ENCODE peak calls at places on chromosomes 3 and 15, in six cellular contexts. L is occipital lobe; O is nephron progenitor cell; N is stimulated activated CD8-positive, alpha-beta memory T cell treated with anti-CD3 and anti-CD28 coated beads, Interleukin-15, amount 100 ng/mL, for 4 hours; T is HFFc6; B is HEK293T. Q is an unnamed sample.

GRCh38 chr3:54374214-54374855 is 252.0 kb downstream of the CACNA2D3 start:
- DNase-seq in L (no peak), O (peak; percentile 25), N (no peak), T (no peak), B (peak; percentile 50), Q (peak; percentile 47)

GRCh38 chr3:8984081-8984480 is 20.8 kb upstream of the RAD18 start:
- DNase-seq in L (no peak), O (no peak), N (no peak), T (no peak), B (no peak), Q (no peak)

GRCh38 chr3:108319428-108320053 is 23.2 kb downstream of the HHLA2 start:
- DNase-seq in L (no peak), O (no peak), N (no peak), T (no peak), B (no peak), Q (no peak)

GRCh38 chr3:32577621-32578556 is 7.2 kb upstream of the DYNC1LI1 start:
- DNase-seq in L (peak; percentile 35), O (no peak), N (no peak), T (peak; percentile 16), B (no peak), Q (no peak)

GRCh38 chr3:49021813-49022720 is at the start of gene NDUFAF3:
- DNase-seq in L (peak; percentile 81), O (peak; percentile 97), N (peak; percentile 84), T (peak; percentile 91), B (peak; percentile 85), Q (peak; percentile 97)

GRCh38 chr3:52268036-52268435 is 10.4 kb downstream of the WDR82 start:
- DNase-seq in L (no peak), O (no peak), N (no peak), T (no peak), B (no peak), Q (no peak)

GRCh38 chr3:194682651-194683310 is 2.9 kb upstream of the FAM43A start:
- DNase-seq in L (peak; percentile 70), O (peak; percentile 69), N (peak; percentile 21), T (peak; percentile 88), B (peak; percentile 58), Q (peak; percentile 82)

GRCh38 chr3:197468167-197468566 is 87.6 kb downstream of the BDH1 start:
- DNase-seq in L (no peak), O (no peak), N (no peak), T (no peak), B (no peak), Q (no peak)

GRCh38 chr3:133487920-133488540 is 85.5 kb upstream of the CDV3 start:
- DNase-seq in L (no peak), O (no peak), N (no peak), T (no peak), B (no peak), Q (peak; percentile 46)

GRCh38 chr15:45386420-45386819 is 8.1 kb upstream of the GATM start:
- DNase-seq in L (peak; percentile 23), O (no peak), N (no peak), T (no peak), B (no peak), Q (no peak)

GRCh38 chr3:186821429-186822367 is 15.4 kb upstream of the RFC4 start:
- DNase-seq in L (no peak), O (no peak), N (no peak), T (peak; percentile 77), B (no peak), Q (peak; percentile 63)

GRCh38 chr15:52440414-52440813 is 88.3 kb downstream of the MYO5A start:
- DNase-seq in L (no peak), O (no peak), N (no peak), T (no peak), B (no peak), Q (no peak)

GRCh38 chr3:163924600-163924999 is 1153.7 kb downstream of the SI start:
- DNase-seq in L (no peak), O (no peak), N (no peak), T (no peak), B (no peak), Q (no peak)

GRCh38 chr3:135582800-135583199 is 382.7 kb upstream of the PPP2R3A start:
- DNase-seq in L (no peak), O (no peak), N (no peak), T (no peak), B (no peak), Q (no peak)

GRCh38 chr3:5494913-5495519 is 307.5 kb downstream of the EDEM1 start:
- DNase-seq in L (no peak), O (no peak), N (no peak), T (no peak), B (no peak), Q (no peak)

GRCh38 chr3:77102916-77103769 is 63.2 kb downstream of the ROBO2 start:
- DNase-seq in L (no peak), O (no peak), N (no peak), T (no peak), B (peak; percentile 28), Q (peak; percentile 7)

GRCh38 chr3:70822777-70823176 is 510.3 kb upstream of the MDFIC2 start:
- DNase-seq in L (no peak), O (no peak), N (no peak), T (no peak), B (no peak), Q (no peak)

GRCh38 chr3:135917076-135917475 is 48.5 kb upstream of the PPP2R3A start:
- DNase-seq in L (no peak), O (no peak), N (no peak), T (no peak), B (no peak), Q (no peak)

GRCh38 chr15:98420837-98421236 is 227.5 kb upstream of the IGF1R start:
- DNase-seq in L (no peak), O (no peak), N (no peak), T (no peak), B (no peak), Q (no peak)

GRCh38 chr3:148269816-148270215 is 427.9 kb upstream of the AGTR1 start:
- DNase-seq in L (peak; percentile 1), O (no peak), N (no peak), T (no peak), B (no peak), Q (no peak)

GRCh38 chr3:7581831-7582230 is 720.9 kb downstream of the GRM7 start:
- DNase-seq in L (no peak), O (no peak), N (no peak), T (no peak), B (no peak), Q (no peak)

GRCh38 chr15:91528811-91529210 is 324.7 kb upstream of the SLCO3A1 start:
- DNase-seq in L (no peak), O (no peak), N (no peak), T (no peak), B (no peak), Q (no peak)

GRCh38 chr3:15280853-15281532 is 51.4 kb downstream of the SH3BP5 start:
- DNase-seq in L (no peak), O (no peak), N (no peak), T (no peak), B (no peak), Q (no peak)

GRCh38 chr3:16392733-16393132 is 120.8 kb downstream of the RFTN1 start:
- DNase-seq in L (no peak), O (no peak), N (no peak), T (no peak), B (no peak), Q (no peak)

GRCh38 chr3:139518926-139519842 is 20.4 kb downstream of the RBP1 start:
- DNase-seq in L (no peak), O (no peak), N (no peak), T (no peak), B (no peak), Q (no peak)

GRCh38 chr3:156705761-156706631 is 31.6 kb downstream of the TIPARP start:
- DNase-seq in L (no peak), O (no peak), N (no peak), T (no peak), B (no peak), Q (no peak)

GRCh38 chr3:12294885-12295580 is 6.2 kb downstream of the PPARG start:
- DNase-seq in L (no peak), O (no peak), N (no peak), T (peak; percentile 80), B (no peak), Q (no peak)

GRCh38 chr3:185162634-185163033 is 9.8 kb upstream of the C3orf70 start:
- DNase-seq in L (no peak), O (no peak), N (no peak), T (no peak), B (no peak), Q (no peak)

GRCh38 chr3:29642393-29643033 is 361.6 kb downstream of the RBMS3 start:
- DNase-seq in L (no peak), O (no peak), N (no peak), T (peak; percentile 25), B (peak; percentile 10), Q (no peak)

GRCh38 chr3:90184861-90185260 is 1077.4 kb downstream of the EPHA3 start:
- DNase-seq in L (peak; percentile 19), O (no peak), N (no peak), T (peak; percentile 14), B (no peak), Q (no peak)

GRCh38 chr15:81027200-81027599 is 26.5 kb downstream of the TLNRD1 start:
- DNase-seq in L (no peak), O (no peak), N (no peak), T (peak; percentile 24), B (no peak), Q (no peak)

GRCh38 chr3:162391301-162391700 is 894.7 kb downstream of the OTOL1 start:
- DNase-seq in L (no peak), O (no peak), N (no peak), T (peak; percentile 76), B (no peak), Q (no peak)

GRCh38 chr3:12750223-12750622 is 8.8 kb downstream of the TMEM40 start:
- DNase-seq in L (peak; percentile 6), O (no peak), N (no peak), T (peak; percentile 79), B (no peak), Q (no peak)

GRCh38 chr3:113560845-113561623 is 28.7 kb downstream of the SIDT1 start:
- DNase-seq in L (no peak), O (no peak), N (no peak), T (peak; percentile 23), B (no peak), Q (no peak)

GRCh38 chr15:60592386-60593339 is 113.7 kb upstream of the ICE2 start:
- DNase-seq in L (peak; percentile 68), O (peak; percentile 88), N (peak; percentile 67), T (peak; percentile 42), B (peak; percentile 58), Q (peak; percentile 95)

GRCh38 chr3:102057781-102058421 is 208.6 kb downstream of the NFKBIZ start:
- DNase-seq in L (no peak), O (no peak), N (no peak), T (no peak), B (no peak), Q (no peak)

GRCh38 chr3:100560426-100560825 is 49.0 kb upstream of the ADGRG7 start:
- DNase-seq in L (no peak), O (no peak), N (no peak), T (no peak), B (no peak), Q (no peak)

GRCh38 chr15:81268881-81269601 is 54.9 kb downstream of the STARD5 start:
- DNase-seq in L (no peak), O (no peak), N (no peak), T (no peak), B (no peak), Q (no peak)

GRCh38 chr3:149706905-149707304 is 45.4 kb downstream of the COMMD2 start:
- DNase-seq in L (no peak), O (no peak), N (no peak), T (no peak), B (no peak), Q (no peak)

GRCh38 chr3:157086053-157086761 is 73.7 kb downstream of the CCNL1 start:
- DNase-seq in L (no peak), O (no peak), N (no peak), T (no peak), B (no peak), Q (no peak)